ENCODE peak calls at places on chromosome 14, in four cellular contexts. K is gastrocnemius medialis, E is GM23338, A is right atrium auricular region. L is an unnamed sample.

GRCh38 chr14:91098591-91098990 is 15.3 kb upstream of the DGLUCY start:
- DNase-seq in K (peak), E (no peak), A (no peak), L (no peak)

GRCh38 chr14:37709419-37710195 is 114.2 kb downstream of the TTC6 start:
- DNase-seq in K (no peak), E (peak), A (no peak), L (no peak)

GRCh38 chr14:30656190-30656632 is 34.1 kb downstream of the SCFD1 start:
- DNase-seq in K (no peak), E (peak), A (no peak), L (peak)

GRCh38 chr14:101461891-101462290 is 99.4 kb upstream of the DIO3 start:
- DNase-seq in K (no peak), E (no peak), A (no peak), L (no peak)

GRCh38 chr14:35088514-35088913 is 33.3 kb downstream of the PPP2R3C start:
- DNase-seq in K (no peak), E (no peak), A (no peak), L (no peak)

GRCh38 chr14:74438351-74438915 is 12.4 kb upstream of the SYNDIG1L start:
- DNase-seq in K (no peak), E (peak), A (no peak), L (no peak)

GRCh38 chr14:20714593-20715250 is 26.2 kb downstream of the ANG start:
- DNase-seq in K (peak), E (no peak), A (peak), L (peak)

GRCh38 chr14:105430535-105430934 is 10.9 kb downstream of the MTA1 start:
- DNase-seq in K (no peak), E (no peak), A (no peak), L (no peak)

GRCh38 chr14:35932659-35933159 is 106.6 kb downstream of the BRMS1L start:
- DNase-seq in K (no peak), E (no peak), A (no peak), L (no peak)

GRCh38 chr14:82309199-82309598 is 775.5 kb upstream of the SEL1L start:
- DNase-seq in K (no peak), E (no peak), A (no peak), L (no peak)

GRCh38 chr14:49769171-49769570 is 1.2 kb downstream of the KLHDC2 start:
- DNase-seq in K (no peak), E (no peak), A (no peak), L (no peak)

GRCh38 chr14:25050494-25051170 is 685 bp upstream of the STXBP6 start:
- DNase-seq in K (no peak), E (peak), A (no peak), L (no peak)

GRCh38 chr14:103205541-103205906 is 82.3 kb downstream of the TNFAIP2 start:
- DNase-seq in K (no peak), E (no peak), A (no peak), L (no peak)

GRCh38 chr14:103207404-103208072 is 84.3 kb downstream of the TNFAIP2 start:
- DNase-seq in K (no peak), E (peak), A (no peak), L (peak)

GRCh38 chr14:103206023-103206481 is 82.8 kb downstream of the TNFAIP2 start:
- DNase-seq in K (no peak), E (no peak), A (no peak), L (peak)

GRCh38 chr14:103204852-103205540 is 81.7 kb downstream of the TNFAIP2 start:
- DNase-seq in K (no peak), E (peak), A (no peak), L (no peak)

DNA sequence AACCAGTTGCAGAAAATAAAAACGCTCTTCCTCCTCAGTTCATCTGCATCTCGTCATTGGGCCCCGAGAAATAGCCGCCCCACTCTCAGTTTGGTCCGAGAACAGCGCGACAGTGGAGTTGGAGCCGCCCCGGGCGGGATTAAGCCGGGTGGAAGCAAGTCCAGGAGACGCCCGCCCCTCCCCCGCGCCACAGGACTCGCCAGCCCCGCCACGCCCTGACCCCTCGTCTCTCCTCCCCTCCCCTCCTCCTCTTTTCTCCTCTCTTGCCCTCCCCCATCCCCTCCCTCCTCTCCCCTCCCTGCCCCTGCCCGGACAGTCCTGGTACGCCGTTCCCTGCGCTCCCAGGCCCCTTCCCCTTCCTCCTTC is 83.8 kb downstream of the TNFAIP2 start:
- DNase-seq in K (peak), E (peak), A (peak), L (peak)
- H3K4me3 ChIP-seq in K (peak), E (peak), A (peak), L (peak)

GRCh38 chr14:22488522-22489246 is 100.3 kb downstream of the DAD1 start:
- DNase-seq in K (no peak), E (no peak), A (no peak), L (no peak)
- H3K4me3 ChIP-seq in K (no peak), E (no peak), A (no peak), L (no peak)

DNA sequence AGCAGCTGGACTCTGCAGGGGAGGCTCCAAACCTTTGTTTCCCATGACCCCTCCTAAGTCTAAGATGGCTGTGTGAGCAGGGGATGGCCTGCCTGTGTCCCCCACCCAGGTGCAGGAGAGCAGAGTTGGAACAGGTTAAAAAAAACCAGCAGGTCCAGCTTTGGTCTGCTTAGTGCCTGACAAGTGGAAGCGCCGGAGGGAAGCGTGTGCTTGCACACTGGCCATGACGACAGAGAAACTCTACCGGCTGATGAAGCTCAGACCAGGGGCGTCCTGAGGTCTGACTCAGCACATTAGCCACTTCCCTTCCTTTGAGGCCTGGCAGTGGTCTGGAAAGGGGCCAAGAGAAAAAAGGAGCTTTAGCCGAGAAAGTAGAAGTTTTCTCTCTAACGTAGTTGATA is 280.1 kb downstream of the VRK1 start:
- DNase-seq in K (peak), E (no peak), A (peak), L (peak)
- H3K4me3 ChIP-seq in K (no peak), E (no peak), A (no peak), L (no peak)

GRCh38 chr14:64713677-64714076 is 9.5 kb downstream of the PLEKHG3 start:
- DNase-seq in K (no peak), E (no peak), A (no peak), L (no peak)

GRCh38 chr14:64714432-64715025 is 10.3 kb downstream of the PLEKHG3 start:
- DNase-seq in K (no peak), E (no peak), A (no peak), L (no peak)

GRCh38 chr14:64715146-64715627 is 11.0 kb downstream of the PLEKHG3 start:
- DNase-seq in K (no peak), E (peak), A (no peak), L (peak)

GRCh38 chr14:64717870-64718269 is 13.6 kb downstream of the PLEKHG3 start:
- DNase-seq in K (no peak), E (no peak), A (no peak), L (peak)

GRCh38 chr14:64715628-64716412 is 11.6 kb downstream of the PLEKHG3 start:
- DNase-seq in K (no peak), E (peak), A (no peak), L (no peak)
- H3K4me3 ChIP-seq in K (peak), E (peak), A (peak), L (peak)